ENCODE peak calls at places on chromosomes 7 and 10, in seven cellular contexts. M, A, S, U, I, H and F are unnamed samples.

GRCh38 chr10:118587881-118588651 is 7.4 kb downstream of the PRLHR start:
- DNase-seq in M (no peak), A (no peak), S (no peak), U (no peak), I (no peak), H (no peak), F (no peak)

GRCh38 chr7:113404245-113404644 is 285.9 kb upstream of the SMIM30 start:
- DNase-seq in M (peak; percentile 29), A (peak; percentile 17), S (no peak), U (no peak), I (no peak), H (no peak), F (no peak)

GRCh38 chr10:35613597-35614226 is 8.6 kb downstream of the GJD4 start:
- DNase-seq in M (no peak), A (no peak), S (peak; percentile 61), U (no peak), I (peak; percentile 31), H (no peak), F (no peak)

GRCh38 chr10:32793033-32793432 is 165.0 kb downstream of the ITGB1 start:
- DNase-seq in M (no peak), A (no peak), S (peak; percentile 10), U (no peak), I (no peak), H (no peak), F (no peak)

GRCh38 chr10:89129850-89130396 is 77.2 kb downstream of the CH25H start:
- DNase-seq in M (no peak), A (no peak), S (no peak), U (peak; percentile 41), I (peak; percentile 88), H (peak; percentile 37), F (no peak)

GRCh38 chr10:90289037-90289436 is 568.8 kb downstream of the HTR7 start:
- DNase-seq in M (no peak), A (no peak), S (peak; percentile 56), U (no peak), I (peak; percentile 6), H (no peak), F (no peak)

GRCh38 chr7:44400033-44400511 is 74.7 kb upstream of the CAMK2B start:
- DNase-seq in M (no peak), A (no peak), S (no peak), U (no peak), I (no peak), H (no peak), F (no peak)

GRCh38 chr7:136883046-136883445 is 14.6 kb downstream of the CHRM2 start:
- DNase-seq in M (no peak), A (no peak), S (peak; percentile 9), U (no peak), I (peak; percentile 4), H (no peak), F (no peak)

GRCh38 chr10:75469018-75469616 is 37.7 kb downstream of the LRMDA start:
- DNase-seq in M (no peak), A (no peak), S (peak; percentile 97), U (peak; percentile 78), I (peak; percentile 34), H (peak; percentile 61), F (peak; percentile 38)

GRCh38 chr7:151410405-151411390 is 860 bp upstream of the WDR86 start:
- DNase-seq in M (no peak), A (no peak), S (no peak), U (no peak), I (peak; percentile 84), H (no peak), F (no peak)

GRCh38 chr7:33845991-33846509 is 59.3 kb upstream of the BMPER start:
- DNase-seq in M (no peak), A (no peak), S (no peak), U (no peak), I (no peak), H (no peak), F (no peak)

GRCh38 chr10:77844713-77845454 is 81.7 kb downstream of the DLG5 start:
- DNase-seq in M (peak; percentile 38), A (no peak), S (peak; percentile 57), U (peak; percentile 95), I (peak; percentile 96), H (peak; percentile 71), F (peak; percentile 28)

GRCh38 chr10:42111076-42111475 is 527.3 kb downstream of the ZNF33B start:
- DNase-seq in M (no peak), A (no peak), S (no peak), U (no peak), I (no peak), H (no peak), F (no peak)

GRCh38 chr10:132828681-132829080 is 42.7 kb upstream of the NKX6-2 start:
- DNase-seq in M (no peak), A (no peak), S (no peak), U (no peak), I (no peak), H (no peak), F (no peak)

GRCh38 chr10:4546500-4546899 is 279.5 kb upstream of the AKR1E2 start:
- DNase-seq in M (peak; percentile 16), A (no peak), S (no peak), U (no peak), I (peak; percentile 39), H (no peak), F (no peak)

GRCh38 chr7:130366561-130366960 is 13.7 kb upstream of the CPA1 start:
- DNase-seq in M (no peak), A (no peak), S (no peak), U (no peak), I (no peak), H (no peak), F (peak; percentile 24)

GRCh38 chr10:132688580-132689420 is 97.1 kb downstream of the NKX6-2 start:
- DNase-seq in M (no peak), A (no peak), S (no peak), U (no peak), I (no peak), H (no peak), F (no peak)

GRCh38 chr10:128027822-128028507 is 98.3 kb downstream of the MKI67 start:
- DNase-seq in M (no peak), A (no peak), S (no peak), U (no peak), I (no peak), H (no peak), F (no peak)

GRCh38 chr7:82375713-82376112 is 67.9 kb downstream of the CACNA2D1 start:
- DNase-seq in M (no peak), A (peak; percentile 69), S (no peak), U (no peak), I (no peak), H (no peak), F (no peak)

GRCh38 chr10:22332116-22332692 is 11.3 kb downstream of the BMI1 start:
- DNase-seq in M (no peak), A (no peak), S (no peak), U (no peak), I (no peak), H (no peak), F (no peak)

GRCh38 chr7:80372415-80372814 is 139.4 kb downstream of the GNAT3 start:
- DNase-seq in M (no peak), A (no peak), S (peak; percentile 48), U (no peak), I (peak; percentile 56), H (peak; percentile 56), F (no peak)

GRCh38 chr7:23603632-23604295 is 6.6 kb downstream of the CCDC126 start:
- DNase-seq in M (no peak), A (no peak), S (no peak), U (no peak), I (no peak), H (no peak), F (no peak)

GRCh38 chr7:36309301-36309700 is 80.4 kb upstream of the ANLN start:
- DNase-seq in M (no peak), A (no peak), S (no peak), U (no peak), I (no peak), H (no peak), F (no peak)

GRCh38 chr7:77439572-77439971 is 23.4 kb upstream of the GSAP start:
- DNase-seq in M (no peak), A (peak; percentile 64), S (no peak), U (peak; percentile 35), I (peak; percentile 41), H (no peak), F (no peak)